ENCODE peak calls at places on chromosomes 13 and 19, in six cellular contexts. P is A673; V is stimulated activated CD4-positive, alpha-beta T cell treated with anti-CD3 and anti-CD28 coated beads, TNF-alpha, amount 100 ng/mL, for 4 hours; W is stimulated activated CD8-positive, alpha-beta memory T cell treated with anti-CD3 and anti-CD28 coated beads, Interleukin-15, amount 100 ng/mL, for 1 hour; X is GM03348; F is psoas muscle. E is an unnamed sample.

GRCh38 chr19:35671818-35672217 is 5.5 kb downstream of the UPK1A start:
- DNase-seq in P (no peak), V (no peak), W (no peak), X (peak), F (no peak), E (no peak)

GRCh38 chr13:82688400-82688999 is 1193.8 kb downstream of the SLITRK1 start:
- DNase-seq in P (no peak), V (no peak), W (no peak), X (peak), F (no peak), E (peak)

GRCh38 chr19:46131485-46132143 is 7.1 kb upstream of the IGFL3 start:
- DNase-seq in P (no peak), V (no peak), W (no peak), X (no peak), F (no peak), E (no peak)

GRCh38 chr13:74661851-74662250 is 527.6 kb upstream of the KLF12 start:
- DNase-seq in P (no peak), V (no peak), W (no peak), X (peak), F (no peak), E (no peak)

GRCh38 chr13:89900104-89900760 is 1447.3 kb upstream of the MIR17HG start:
- DNase-seq in P (no peak), V (no peak), W (no peak), X (no peak), F (no peak), E (no peak)

GRCh38 chr19:53909471-53910169 is 542 bp downstream of the CACNG7 start:
- DNase-seq in P (no peak), V (no peak), W (no peak), X (no peak), F (peak), E (no peak)

GRCh38 chr13:81395368-81395767 is 1054.4 kb upstream of the SPRY2 start:
- DNase-seq in P (peak), V (no peak), W (no peak), X (no peak), F (no peak), E (peak)

GRCh38 chr13:107928762-107929161 is 286.6 kb downstream of the LIG4 start:
- DNase-seq in P (no peak), V (no peak), W (no peak), X (no peak), F (no peak), E (no peak)

GRCh38 chr13:113146750-113147149 is 11.7 kb upstream of the PROZ start:
- DNase-seq in P (no peak), V (no peak), W (no peak), X (no peak), F (no peak), E (no peak)

E was measured in SK-MEL-5.